ENCODE peak calls at places on chromosome 1, in seven cellular contexts. L, K, X, V, S, T and Z are unnamed samples.

GRCh38 chr1:214967865-214968575 is 114.5 kb upstream of the KCNK2 start:
- DNase-seq in X (no peak), V (no peak), S (no peak), L (no peak), T (no peak), K (no peak), Z (no peak)

GRCh38 chr1:201309420-201309819 is 26.1 kb downstream of the PKP1 start:
- DNase-seq in L (peak; percentile 54), V (peak; percentile 48), T (no peak), X (peak; percentile 44), S (peak; percentile 21), K (peak; percentile 59), Z (no peak)

GRCh38 chr1:111179968-111180533 is 20.4 kb downstream of the DENND2D start:
- DNase-seq in L (no peak), X (no peak), V (no peak), S (no peak), K (no peak), T (no peak), Z (no peak)

GRCh38 chr1:221268295-221268694 is 389.1 kb downstream of the HLX start:
- DNase-seq in S (no peak), T (peak; percentile 74), L (peak; percentile 37), K (no peak), X (no peak), V (no peak), Z (no peak)

GRCh38 chr1:97114842-97115241 is 393.3 kb downstream of the PTBP2 start:
- DNase-seq in S (no peak), K (no peak), T (no peak), X (no peak), L (no peak), V (no peak), Z (no peak)

GRCh38 chr1:90714521-90714951 is 2.6 kb downstream of the BARHL2 start:
- DNase-seq in T (no peak), V (peak; percentile 12), S (no peak), X (no peak), L (no peak), K (peak; percentile 4), Z (no peak)

GRCh38 chr1:200588698-200589097 is 31.9 kb downstream of the KIF14 start:
- DNase-seq in V (no peak), S (no peak), X (no peak), T (no peak), K (no peak), L (no peak), Z (no peak)

GRCh38 chr1:119275145-119275929 is 93.2 kb upstream of the HAO2 start:
- DNase-seq in K (peak; percentile 55), L (peak; percentile 56), X (peak; percentile 35), V (peak; percentile 39), S (no peak), T (peak; percentile 72), Z (peak; percentile 57)

GRCh38 chr1:185244015-185244747 is 72.9 kb downstream of the IVNS1ABP start:
- DNase-seq in X (no peak), S (no peak), K (no peak), T (no peak), V (no peak), L (peak; percentile 49), Z (no peak)

GRCh38 chr1:18316764-18317163 is 164.0 kb upstream of the KLHDC7A start:
- DNase-seq in K (no peak), X (no peak), T (no peak), V (no peak), L (no peak), S (no peak), Z (no peak)

GRCh38 chr1:27589841-27590426 is 14.0 kb downstream of the AHDC1 start:
- DNase-seq in V (no peak), K (no peak), X (no peak), L (peak; percentile 37), S (no peak), T (peak; percentile 43), Z (no peak)

GRCh38 chr1:106217765-106218164 is 838.7 kb upstream of the PRMT6 start:
- DNase-seq in L (no peak), X (no peak), V (no peak), T (no peak), S (no peak), K (no peak), Z (no peak)

GRCh38 chr1:213512316-213512715 is 461.3 kb downstream of the RPS6KC1 start:
- DNase-seq in V (no peak), K (no peak), T (no peak), L (no peak), S (no peak), X (no peak), Z (no peak)

GRCh38 chr1:229129306-229130027 is 141.4 kb upstream of the RAB4A start:
- DNase-seq in S (no peak), X (no peak), K (no peak), L (no peak), V (no peak), T (no peak), Z (no peak)

GRCh38 chr1:206012086-206012859 is 9.1 kb upstream of the RAB7B start:
- DNase-seq in K (no peak), V (peak; percentile 52), X (no peak), T (no peak), L (no peak), S (no peak), Z (no peak)

GRCh38 chr1:214446772-214447556 is 104.4 kb downstream of the PTPN14 start:
- DNase-seq in T (peak; percentile 55), X (peak; percentile 67), S (no peak), K (no peak), V (no peak), L (peak; percentile 98), Z (peak; percentile 85)

GRCh38 chr1:118989878-118990378 is 1.8 kb upstream of the TBX15 start:
- DNase-seq in S (no peak), L (no peak), K (peak; percentile 70), V (no peak), X (no peak), T (no peak), Z (no peak)

GRCh38 chr1:19639999-19640362 is 4.1 kb upstream of the NBL1 start:
- DNase-seq in L (no peak), S (no peak), X (peak; percentile 35), K (no peak), V (no peak), T (no peak), Z (no peak)

GRCh38 chr1:41382531-41383090 is 21.4 kb downstream of the FOXO6 start:
- DNase-seq in L (no peak), V (peak; percentile 51), K (no peak), S (no peak), X (peak; percentile 15), T (no peak), Z (no peak)

GRCh38 chr1:247385283-247385682 is 30.7 kb upstream of the NLRP3 start:
- DNase-seq in K (no peak), S (no peak), T (no peak), X (no peak), V (no peak), L (no peak), Z (no peak)